ENCODE peak calls at places on chromosome 15, in seven cellular contexts. Y is cardiac muscle cell, W is AG04450, D is H9, E is astrocyte of the spinal cord, N is AG20443, R is left ventricle myocardium superior. X is an unnamed sample.

GRCh38 chr15:64634020-64634419 is 141.4 kb downstream of the RBPMS2 start:
- DNase-seq in N (no peak), W (no peak), D (no peak), R (no peak), Y (peak; percentile 25), E (peak; percentile 74), X (peak; percentile 80)

GRCh38 chr15:66156310-66156975 is 97.1 kb downstream of the MEGF11 start:
- DNase-seq in N (no peak), E (no peak), R (no peak), W (no peak), D (no peak), Y (no peak), X (no peak)

GRCh38 chr15:63392355-63393009 is 10.8 kb upstream of the CA12 start:
- DNase-seq in R (no peak), W (no peak), Y (no peak), D (no peak), N (no peak), E (no peak), X (no peak)

GRCh38 chr15:77030928-77031375 is 36.0 kb downstream of the PSTPIP1 start:
- DNase-seq in D (peak; percentile 23), N (no peak), W (no peak), Y (no peak), R (peak; percentile 11), E (no peak), X (no peak)

GRCh38 chr15:25797511-25798206 is 65.5 kb downstream of the ATP10A start:
- DNase-seq in N (peak; percentile 53), E (no peak), D (no peak), R (no peak), W (no peak), Y (peak; percentile 10), X (no peak)

GRCh38 chr15:60957111-60957510 is 272.0 kb downstream of the RORA start:
- DNase-seq in R (no peak), D (no peak), Y (no peak), E (no peak), W (no peak), N (no peak), X (peak; percentile 41)

GRCh38 chr15:85759391-85759790 is 35.3 kb downstream of the KLHL25 start:
- DNase-seq in W (no peak), D (no peak), Y (no peak), R (peak; percentile 81), E (no peak), N (no peak), X (no peak)

GRCh38 chr15:64067564-64068030 is 21.3 kb upstream of the DAPK2 start:
- DNase-seq in W (peak; percentile 8), R (no peak), E (peak; percentile 46), Y (peak; percentile 66), D (peak; percentile 83), N (peak; percentile 80), X (peak; percentile 79)

GRCh38 chr15:64934023-64934422 is 22.3 kb downstream of the ANKDD1A start:
- DNase-seq in Y (no peak), N (peak; percentile 4), D (no peak), W (no peak), E (no peak), R (no peak), X (no peak)

GRCh38 chr15:88894819-88895767 is at the start of gene HAPLN3:
- DNase-seq in N (peak; percentile 78), W (no peak), E (no peak), D (peak; percentile 67), R (peak; percentile 45), Y (peak; percentile 59), X (peak; percentile 66)

GRCh38 chr15:57610130-57610529 is 18.4 kb downstream of the MYZAP start:
- DNase-seq in E (peak; percentile 76), R (peak; percentile 87), D (no peak), N (peak; percentile 78), Y (peak; percentile 31), W (no peak), X (peak; percentile 72)

GRCh38 chr15:101615986-101616848 is 36.0 kb downstream of the TM2D3 start:
- DNase-seq in N (peak; percentile 92), D (peak; percentile 85), Y (peak; percentile 88), R (peak; percentile 88), E (peak; percentile 68), W (no peak), X (peak; percentile 74)

GRCh38 chr15:101368086-101368780 is 73.2 kb upstream of the SNRPA1 start:
- DNase-seq in E (no peak), W (no peak), R (peak; percentile 81), N (no peak), D (no peak), Y (no peak), X (no peak)

GRCh38 chr15:78072080-78072892 is 5.2 kb downstream of the TBC1D2B start:
- DNase-seq in W (no peak), N (peak; percentile 50), R (no peak), D (no peak), E (peak; percentile 70), Y (peak; percentile 86), X (peak; percentile 60)

GRCh38 chr15:33644319-33644718 is 324.0 kb upstream of the CHRM5 start:
- DNase-seq in W (no peak), R (no peak), Y (no peak), E (no peak), D (no peak), N (no peak), X (no peak)

GRCh38 chr15:99982662-99983061 is 249.4 kb upstream of the LYSMD4 start:
- DNase-seq in Y (no peak), N (no peak), R (no peak), E (no peak), D (no peak), W (no peak), X (no peak)